ENCODE peak calls at places on chromosomes 6 and 20, in six cellular contexts. One of them, this sample, is unnamed.

GRCh38 chr6:144920391-144920983 is 635.4 kb downstream of the UTRN start:
- ATAC-seq in SK-N-SH treated with all-trans-retinoic acid at 6 μM for 48 hours: no peak
- ATAC-seq in left cardiac atrium: no peak
- ATAC-seq in T-helper 17 cell: no peak
- ATAC-seq in naive thymus-derived CD4-positive, alpha-beta T cell: peak
- ATAC-seq in activated CD8-positive, alpha-beta T cell treated with anti-CD3 and anti-CD28 coated beads, Interleukin-2, amount 10 ng/mL, durations not matched to agents 7 days and 5 days: no peak
- ATAC-seq in this sample: no peak

GRCh38 chr6:169803816-169804340 is 52.5 kb downstream of the ERMARD start:
- ATAC-seq in T-helper 17 cell: peak
- ATAC-seq in SK-N-SH treated with all-trans-retinoic acid at 6 μM for 48 hours: no peak
- ATAC-seq in activated CD8-positive, alpha-beta T cell treated with anti-CD3 and anti-CD28 coated beads, Interleukin-2, amount 10 ng/mL, durations not matched to agents 7 days and 5 days: peak
- ATAC-seq in left cardiac atrium: no peak
- ATAC-seq in naive thymus-derived CD4-positive, alpha-beta T cell: no peak
- ATAC-seq in this sample: peak

GRCh38 chr6:165850434-165851019 is 187.5 kb upstream of the PDE10A start:
- ATAC-seq in naive thymus-derived CD4-positive, alpha-beta T cell: peak
- ATAC-seq in T-helper 17 cell: peak
- ATAC-seq in SK-N-SH treated with all-trans-retinoic acid at 6 μM for 48 hours: peak
- ATAC-seq in activated CD8-positive, alpha-beta T cell treated with anti-CD3 and anti-CD28 coated beads, Interleukin-2, amount 10 ng/mL, durations not matched to agents 7 days and 5 days: peak
- ATAC-seq in left cardiac atrium: peak
- ATAC-seq in this sample: peak

GRCh38 chr6:153032255-153032882 is 29.9 kb upstream of the MTRF1L start:
- ATAC-seq in SK-N-SH treated with all-trans-retinoic acid at 6 μM for 48 hours: peak
- ATAC-seq in naive thymus-derived CD4-positive, alpha-beta T cell: no peak
- ATAC-seq in T-helper 17 cell: no peak
- ATAC-seq in activated CD8-positive, alpha-beta T cell treated with anti-CD3 and anti-CD28 coated beads, Interleukin-2, amount 10 ng/mL, durations not matched to agents 7 days and 5 days: no peak
- ATAC-seq in left cardiac atrium: no peak
- ATAC-seq in this sample: no peak

GRCh38 chr20:10949930-10950783 is 276.4 kb upstream of the JAG1 start:
- ATAC-seq in naive thymus-derived CD4-positive, alpha-beta T cell: no peak
- ATAC-seq in left cardiac atrium: no peak
- ATAC-seq in SK-N-SH treated with all-trans-retinoic acid at 6 μM for 48 hours: no peak
- ATAC-seq in T-helper 17 cell: no peak
- ATAC-seq in activated CD8-positive, alpha-beta T cell treated with anti-CD3 and anti-CD28 coated beads, Interleukin-2, amount 10 ng/mL, durations not matched to agents 7 days and 5 days: no peak
- ATAC-seq in this sample: no peak

GRCh38 chr20:24949756-24950127 is 673 bp downstream of the CST7 start:
- ATAC-seq in SK-N-SH treated with all-trans-retinoic acid at 6 μM for 48 hours: peak
- ATAC-seq in naive thymus-derived CD4-positive, alpha-beta T cell: no peak
- ATAC-seq in activated CD8-positive, alpha-beta T cell treated with anti-CD3 and anti-CD28 coated beads, Interleukin-2, amount 10 ng/mL, durations not matched to agents 7 days and 5 days: peak
- ATAC-seq in T-helper 17 cell: no peak
- ATAC-seq in left cardiac atrium: no peak
- ATAC-seq in this sample: peak

GRCh38 chr20:64049060-64049886 is at the start of gene SOX18:
- ATAC-seq in T-helper 17 cell: peak
- ATAC-seq in SK-N-SH treated with all-trans-retinoic acid at 6 μM for 48 hours: no peak
- ATAC-seq in activated CD8-positive, alpha-beta T cell treated with anti-CD3 and anti-CD28 coated beads, Interleukin-2, amount 10 ng/mL, durations not matched to agents 7 days and 5 days: peak
- ATAC-seq in naive thymus-derived CD4-positive, alpha-beta T cell: peak
- ATAC-seq in left cardiac atrium: peak
- ATAC-seq in this sample: peak

GRCh38 chr20:58981564-58982364 is 708 bp downstream of the NELFCD start:
- ATAC-seq in SK-N-SH treated with all-trans-retinoic acid at 6 μM for 48 hours: peak
- ATAC-seq in activated CD8-positive, alpha-beta T cell treated with anti-CD3 and anti-CD28 coated beads, Interleukin-2, amount 10 ng/mL, durations not matched to agents 7 days and 5 days: peak
- ATAC-seq in T-helper 17 cell: peak
- ATAC-seq in left cardiac atrium: no peak
- ATAC-seq in naive thymus-derived CD4-positive, alpha-beta T cell: no peak
- ATAC-seq in this sample: no peak

GRCh38 chr20:57787969-57788781 is 78.4 kb upstream of the PMEPA1 start:
- ATAC-seq in naive thymus-derived CD4-positive, alpha-beta T cell: no peak
- ATAC-seq in activated CD8-positive, alpha-beta T cell treated with anti-CD3 and anti-CD28 coated beads, Interleukin-2, amount 10 ng/mL, durations not matched to agents 7 days and 5 days: no peak
- ATAC-seq in SK-N-SH treated with all-trans-retinoic acid at 6 μM for 48 hours: no peak
- ATAC-seq in T-helper 17 cell: no peak
- ATAC-seq in left cardiac atrium: no peak
- ATAC-seq in this sample: no peak

GRCh38 chr20:35652641-35653429 is 11.9 kb downstream of the CPNE1 start:
- ATAC-seq in T-helper 17 cell: no peak
- ATAC-seq in left cardiac atrium: no peak
- ATAC-seq in naive thymus-derived CD4-positive, alpha-beta T cell: no peak
- ATAC-seq in activated CD8-positive, alpha-beta T cell treated with anti-CD3 and anti-CD28 coated beads, Interleukin-2, amount 10 ng/mL, durations not matched to agents 7 days and 5 days: no peak
- ATAC-seq in SK-N-SH treated with all-trans-retinoic acid at 6 μM for 48 hours: no peak
- ATAC-seq in this sample: no peak

GRCh38 chr6:168440520-168441433 is at the start of gene SMOC2:
- ATAC-seq in left cardiac atrium: peak
- ATAC-seq in naive thymus-derived CD4-positive, alpha-beta T cell: no peak
- ATAC-seq in activated CD8-positive, alpha-beta T cell treated with anti-CD3 and anti-CD28 coated beads, Interleukin-2, amount 10 ng/mL, durations not matched to agents 7 days and 5 days: no peak
- ATAC-seq in T-helper 17 cell: no peak
- ATAC-seq in SK-N-SH treated with all-trans-retinoic acid at 6 μM for 48 hours: no peak
- ATAC-seq in this sample: peak

GRCh38 chr6:113381957-113382356 is 475.2 kb upstream of the MARCKS start:
- ATAC-seq in SK-N-SH treated with all-trans-retinoic acid at 6 μM for 48 hours: peak
- ATAC-seq in T-helper 17 cell: no peak
- ATAC-seq in naive thymus-derived CD4-positive, alpha-beta T cell: no peak
- ATAC-seq in activated CD8-positive, alpha-beta T cell treated with anti-CD3 and anti-CD28 coated beads, Interleukin-2, amount 10 ng/mL, durations not matched to agents 7 days and 5 days: no peak
- ATAC-seq in left cardiac atrium: no peak
- ATAC-seq in this sample: peak

GRCh38 chr6:49995278-49995677 is 25.9 kb upstream of the DEFB113 start:
- ATAC-seq in left cardiac atrium: no peak
- ATAC-seq in SK-N-SH treated with all-trans-retinoic acid at 6 μM for 48 hours: no peak
- ATAC-seq in T-helper 17 cell: no peak
- ATAC-seq in naive thymus-derived CD4-positive, alpha-beta T cell: no peak
- ATAC-seq in activated CD8-positive, alpha-beta T cell treated with anti-CD3 and anti-CD28 coated beads, Interleukin-2, amount 10 ng/mL, durations not matched to agents 7 days and 5 days: no peak
- ATAC-seq in this sample: no peak

GRCh38 chr20:24617080-24617432 is 147.6 kb downstream of the SYNDIG1 start:
- ATAC-seq in T-helper 17 cell: no peak
- ATAC-seq in naive thymus-derived CD4-positive, alpha-beta T cell: no peak
- ATAC-seq in activated CD8-positive, alpha-beta T cell treated with anti-CD3 and anti-CD28 coated beads, Interleukin-2, amount 10 ng/mL, durations not matched to agents 7 days and 5 days: no peak
- ATAC-seq in left cardiac atrium: no peak
- ATAC-seq in SK-N-SH treated with all-trans-retinoic acid at 6 μM for 48 hours: no peak
- ATAC-seq in this sample: no peak

GRCh38 chr6:136609878-136610706 is 59.9 kb upstream of the MAP7 start:
- ATAC-seq in T-helper 17 cell: peak
- ATAC-seq in activated CD8-positive, alpha-beta T cell treated with anti-CD3 and anti-CD28 coated beads, Interleukin-2, amount 10 ng/mL, durations not matched to agents 7 days and 5 days: no peak
- ATAC-seq in SK-N-SH treated with all-trans-retinoic acid at 6 μM for 48 hours: peak
- ATAC-seq in naive thymus-derived CD4-positive, alpha-beta T cell: peak
- ATAC-seq in left cardiac atrium: peak
- ATAC-seq in this sample: no peak

GRCh38 chr20:3804254-3804751 is 8.2 kb downstream of the CDC25B start:
- ATAC-seq in naive thymus-derived CD4-positive, alpha-beta T cell: no peak
- ATAC-seq in T-helper 17 cell: no peak
- ATAC-seq in SK-N-SH treated with all-trans-retinoic acid at 6 μM for 48 hours: no peak
- ATAC-seq in activated CD8-positive, alpha-beta T cell treated with anti-CD3 and anti-CD28 coated beads, Interleukin-2, amount 10 ng/mL, durations not matched to agents 7 days and 5 days: no peak
- ATAC-seq in left cardiac atrium: no peak
- ATAC-seq in this sample: no peak

GRCh38 chr20:34539756-34540155 is 18.8 kb upstream of the MAP1LC3A start:
- ATAC-seq in left cardiac atrium: no peak
- ATAC-seq in SK-N-SH treated with all-trans-retinoic acid at 6 μM for 48 hours: no peak
- ATAC-seq in T-helper 17 cell: no peak
- ATAC-seq in naive thymus-derived CD4-positive, alpha-beta T cell: no peak
- ATAC-seq in activated CD8-positive, alpha-beta T cell treated with anti-CD3 and anti-CD28 coated beads, Interleukin-2, amount 10 ng/mL, durations not matched to agents 7 days and 5 days: no peak
- ATAC-seq in this sample: no peak